ENCODE peak calls at places on chromosomes 5 and 9, in ten cellular contexts. K, A, W, B, S, M, D, O, G and Q are unnamed samples.

GRCh38 chr9:122127396-122127798 is 32.2 kb downstream of the NDUFA8 start:
- DNase-seq in W (no peak), K (no peak), M (peak; percentile 28), G (peak; percentile 88), B (no peak), D (no peak), O (no peak), S (no peak), A (no peak), Q (no peak)

GRCh38 chr5:75050415-75050814 is 1.9 kb downstream of the GCNT4 start:
- DNase-seq in M (peak; percentile 51), A (no peak), K (no peak), W (no peak), D (peak; percentile 54), O (peak; percentile 9), S (no peak), G (no peak), B (no peak), Q (no peak)

GRCh38 chr9:14829204-14829603 is 81.0 kb downstream of the FREM1 start:
- DNase-seq in M (no peak), W (no peak), O (no peak), G (no peak), S (no peak), B (no peak), K (no peak), A (no peak), D (no peak), Q (no peak)

GRCh38 chr9:224540-225520 is 10.2 kb downstream of the DOCK8 start:
- DNase-seq in B (no peak), D (peak; percentile 49), W (no peak), M (peak; percentile 26), A (no peak), K (no peak), O (peak; percentile 45), G (no peak), S (no peak), Q (no peak)

GRCh38 chr9:16532681-16533450 is 337.6 kb downstream of the BNC2 start:
- DNase-seq in K (no peak), B (no peak), W (no peak), D (no peak), M (peak; percentile 86), G (no peak), A (no peak), S (no peak), O (no peak), Q (no peak)

GRCh38 chr5:154743812-154744211 is 11.4 kb upstream of the LARP1 start:
- DNase-seq in K (no peak), O (no peak), G (no peak), M (no peak), B (no peak), S (no peak), A (no peak), W (no peak), D (no peak), Q (no peak)

GRCh38 chr9:97773723-97774122 is 76.6 kb upstream of the XPA start:
- DNase-seq in S (no peak), K (no peak), W (no peak), A (peak; percentile 80), G (no peak), M (peak; percentile 70), B (no peak), O (peak; percentile 71), D (no peak), Q (no peak)

GRCh38 chr9:114732842-114733241 is 50.9 kb upstream of the TEX48 start:
- DNase-seq in W (no peak), D (no peak), G (no peak), A (no peak), O (peak; percentile 89), K (no peak), S (no peak), B (no peak), M (peak; percentile 56), Q (no peak)

GRCh38 chr5:177382423-177383029 is 1.7 kb upstream of the SLC34A1 start:
- DNase-seq in D (peak; percentile 70), K (no peak), S (no peak), B (no peak), A (no peak), O (no peak), W (no peak), G (peak; percentile 51), M (peak; percentile 42), Q (peak; percentile 31)

GRCh38 chr5:95087819-95088317 is 197.0 kb downstream of the MCTP1 start:
- DNase-seq in G (no peak), B (no peak), D (no peak), W (no peak), O (no peak), K (no peak), S (no peak), A (no peak), M (no peak), Q (peak; percentile 77)

GRCh38 chr5:657570-657969 is 35.6 kb downstream of the TPPP start:
- DNase-seq in W (no peak), S (no peak), O (no peak), K (no peak), G (no peak), A (no peak), B (no peak), M (peak; percentile 62), D (peak; percentile 30), Q (peak; percentile 58)

GRCh38 chr5:138339464-138339863 is 1.4 kb downstream of the FAM53C start:
- DNase-seq in D (peak; percentile 66), O (no peak), G (no peak), S (no peak), K (no peak), W (no peak), M (no peak), B (no peak), A (no peak), Q (peak; percentile 69)

GRCh38 chr5:61824396-61824795 is 481.6 kb upstream of the KIF2A start:
- DNase-seq in O (no peak), W (no peak), G (no peak), B (no peak), D (no peak), A (no peak), K (no peak), M (peak; percentile 8), S (no peak), Q (no peak)

GRCh38 chr5:157351386-157352089 is 85.6 kb downstream of the CYFIP2 start:
- DNase-seq in K (no peak), B (no peak), A (no peak), S (no peak), D (no peak), M (no peak), O (no peak), G (no peak), W (no peak), Q (no peak)

GRCh38 chr5:118405650-118406061 is 582.7 kb downstream of the DTWD2 start:
- DNase-seq in S (no peak), W (no peak), O (no peak), K (no peak), B (no peak), M (no peak), D (no peak), G (no peak), A (no peak), Q (no peak)

GRCh38 chr9:138059196-138059595 is 181.6 kb downstream of the CACNA1B start:
- DNase-seq in D (no peak), S (no peak), M (no peak), W (peak; percentile 4), B (no peak), O (no peak), G (no peak), A (no peak), K (no peak), Q (peak; percentile 75)

GRCh38 chr9:27086818-27087680 is 22.0 kb upstream of the TEK start:
- DNase-seq in M (peak; percentile 70), K (no peak), O (no peak), W (no peak), A (no peak), B (no peak), G (no peak), S (no peak), D (no peak), Q (no peak)

GRCh38 chr5:160269017-160269416 is 39.7 kb downstream of the FABP6 start:
- DNase-seq in M (peak; percentile 57), W (peak; percentile 78), D (peak; percentile 76), K (no peak), A (peak; percentile 90), B (peak; percentile 89), O (no peak), S (no peak), G (peak; percentile 75), Q (peak; percentile 91)

GRCh38 chr9:134063876-134064450 is 3.9 kb downstream of the BRD3 start:
- DNase-seq in G (no peak), S (no peak), D (no peak), B (no peak), O (no peak), K (no peak), A (no peak), W (peak; percentile 5), M (no peak), Q (no peak)

GRCh38 chr5:68141494-68141893 is 74.1 kb upstream of the PIK3R1 start:
- DNase-seq in M (peak; percentile 65), S (no peak), A (no peak), B (no peak), W (no peak), G (no peak), O (no peak), K (no peak), D (no peak), Q (no peak)

GRCh38 chr5:41670216-41670615 is 159.8 kb upstream of the PLCXD3 start:
- DNase-seq in W (no peak), O (no peak), K (no peak), G (no peak), B (no peak), M (no peak), D (no peak), S (no peak), A (no peak), Q (no peak)

GRCh38 chr9:6973762-6974161 is 216.0 kb downstream of the KDM4C start:
- DNase-seq in A (no peak), D (no peak), G (no peak), S (no peak), W (no peak), M (peak; percentile 36), K (no peak), B (no peak), O (no peak), Q (peak; percentile 78)

GRCh38 chr9:3647652-3648051 is 121.9 kb upstream of the RFX3 start:
- DNase-seq in G (no peak), M (no peak), D (no peak), W (no peak), S (no peak), A (no peak), K (no peak), B (no peak), O (no peak), Q (no peak)